ENCODE peak calls at places on chromosomes 5 and 9, in five cellular contexts. E, C, M, G and X are unnamed samples.

GRCh38 chr9:16515879-16516289 is 354.6 kb downstream of the BNC2 start:
- DNase-seq in G (no peak), C (no peak), M (no peak), E (no peak), X (peak)

GRCh38 chr5:167657016-167657415 is 634.4 kb upstream of the WWC1 start:
- DNase-seq in C (no peak), M (no peak), E (no peak), G (no peak), X (no peak)

GRCh38 chr9:113973963-113974413 is 97.9 kb downstream of the ZNF618 start:
- DNase-seq in C (no peak), M (no peak), E (no peak), G (no peak), X (no peak)

GRCh38 chr9:124812401-124813016 is 35.6 kb downstream of the OLFML2A start:
- DNase-seq in M (no peak), G (peak), C (no peak), E (peak), X (peak)

GRCh38 chr5:64767959-64768357 is 533 bp downstream of the SREK1IP1 start:
- DNase-seq in M (peak), E (no peak), G (no peak), C (no peak), X (no peak)

GRCh38 chr5:132054697-132055440 is 5.6 kb upstream of the IL3 start:
- DNase-seq in C (no peak), G (no peak), M (no peak), E (no peak), X (no peak)

GRCh38 chr9:134328841-134329575 is 2.8 kb downstream of the RXRA start:
- DNase-seq in C (no peak), E (peak), G (peak), M (peak), X (no peak)

GRCh38 chr9:93186151-93186715 is 2.3 kb downstream of the WNK2 start:
- DNase-seq in C (no peak), M (peak), E (no peak), G (no peak), X (no peak)

GRCh38 chr5:98783051-98783649 is 9.7 kb downstream of the RGMB start:
- DNase-seq in C (no peak), G (no peak), M (no peak), E (no peak), X (no peak)

GRCh38 chr5:67306997-67307580 is 110.5 kb upstream of the CD180 start:
- DNase-seq in E (no peak), C (no peak), G (no peak), M (no peak), X (no peak)

GRCh38 chr5:79961731-79962579 is 29.1 kb downstream of the MTX3 start:
- DNase-seq in G (no peak), E (no peak), M (no peak), C (no peak), X (no peak)

GRCh38 chr5:79959407-79959806 is 31.7 kb downstream of the MTX3 start:
- DNase-seq in C (no peak), M (no peak), E (no peak), G (no peak), X (no peak)

GRCh38 chr5:79954620-79955019 is 36.4 kb downstream of the MTX3 start:
- DNase-seq in C (no peak), E (no peak), M (no peak), G (no peak), X (no peak)

GRCh38 chr5:79955496-79956172 is 35.4 kb downstream of the MTX3 start:
- DNase-seq in G (no peak), E (no peak), C (no peak), M (no peak), X (no peak)

GRCh38 chr5:79956173-79956670 is 34.8 kb downstream of the MTX3 start:
- DNase-seq in M (no peak), G (peak), E (no peak), C (no peak), X (peak)
- H3K27ac ChIP-seq in M (no peak), G (no peak), E (no peak), C (no peak), X (no peak)

DNA sequence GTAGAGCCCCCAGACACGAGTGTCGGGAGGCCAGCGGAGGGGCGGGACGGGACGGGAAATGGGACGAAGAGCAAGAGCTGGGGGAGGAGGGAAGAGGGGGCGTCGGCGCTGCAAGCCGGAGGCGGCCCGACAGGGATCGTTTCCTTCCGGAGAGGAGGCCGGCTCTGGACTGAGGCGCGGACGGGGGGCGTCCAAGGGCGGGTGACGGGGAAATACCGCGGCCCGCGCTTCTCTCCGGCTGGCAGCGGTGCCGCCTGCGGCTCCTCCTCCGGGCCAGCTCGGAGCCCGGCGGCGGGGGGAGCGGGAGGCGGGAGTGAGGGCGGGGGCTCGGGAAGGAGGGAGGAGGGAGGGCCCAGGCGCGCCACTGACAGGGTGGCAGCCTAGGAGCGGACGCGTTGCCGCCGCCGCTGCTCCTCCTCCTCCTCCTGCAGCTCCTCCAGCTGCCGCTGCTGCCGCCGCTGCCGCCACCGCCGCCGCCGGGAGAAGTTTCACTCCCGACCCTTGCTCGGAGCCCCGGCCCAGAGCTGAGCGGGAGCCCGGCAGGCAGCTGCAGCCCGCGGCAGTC is at the start of gene CHSY3:
- DNase-seq in E (peak), M (peak), C (peak), G (peak), X (peak)
- H3K4me3 ChIP-seq in E (peak), M (peak), C (peak), G (peak), X (peak)

DNA sequence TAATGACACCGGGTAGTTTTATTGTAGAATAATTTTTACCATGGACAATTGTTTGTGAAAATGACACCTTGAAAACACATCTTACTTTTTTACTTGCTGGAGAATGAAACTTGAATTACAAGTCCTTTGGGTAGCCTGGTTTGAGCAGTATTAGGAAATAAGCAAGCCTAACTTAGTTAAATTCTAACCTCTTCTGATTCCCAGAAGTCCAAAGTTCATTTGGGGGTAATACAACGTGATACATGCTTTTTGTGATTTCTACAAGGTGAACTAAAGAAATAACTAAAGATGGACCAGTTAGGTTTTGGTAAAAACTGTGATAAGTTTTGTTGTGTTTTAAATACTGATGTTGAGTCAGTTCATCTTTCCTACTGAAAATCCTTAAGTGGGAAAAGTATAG is 135.4 kb upstream of the DMRT1 start:
- DNase-seq in M (no peak), E (no peak), G (no peak), C (no peak), X (no peak)
- H3K27ac ChIP-seq in M (peak), E (peak), G (peak), C (peak), X (peak)

GRCh38 chr9:17580119-17580518 is 1.3 kb downstream of the SH3GL2 start:
- DNase-seq in G (no peak), C (no peak), E (no peak), M (no peak), X (no peak)

GRCh38 chr9:17574342-17574741 is 4.5 kb upstream of the SH3GL2 start:
- DNase-seq in G (no peak), C (no peak), E (no peak), M (no peak), X (no peak)

GRCh38 chr9:17578911-17579793 is at the start of gene SH3GL2:
- DNase-seq in C (no peak), M (peak), G (no peak), E (no peak), X (no peak)

DNA sequence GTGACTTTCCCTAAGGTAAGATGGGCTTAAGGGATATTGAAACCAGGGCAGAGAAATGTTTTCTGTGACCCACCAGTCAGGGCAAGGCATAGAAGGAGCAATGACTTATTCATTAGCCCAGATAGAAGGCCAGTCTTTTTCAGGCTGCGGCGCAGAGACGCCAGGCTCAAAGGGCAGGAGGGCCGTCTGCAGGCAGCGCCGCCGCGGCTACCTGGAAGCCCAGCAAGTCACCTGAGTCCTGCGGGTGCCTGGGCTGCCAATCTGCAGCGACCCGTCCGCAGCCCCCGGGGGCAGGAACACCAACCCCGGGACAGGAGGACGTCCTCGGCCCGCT is 322 bp upstream of the SH3GL2 start:
- DNase-seq in C (no peak), E (no peak), M (no peak), G (no peak), X (no peak)
- H3K4me3 ChIP-seq in C (peak), E (peak), M (no peak), G (no peak), X (peak)

GRCh38 chr5:154654484-154655375 is 100.4 kb upstream of the LARP1 start:
- DNase-seq in C (no peak), E (no peak), M (no peak), G (no peak), X (no peak)
- H3K27ac ChIP-seq in C (no peak), E (peak), M (peak), G (no peak), X (no peak)

DNA sequence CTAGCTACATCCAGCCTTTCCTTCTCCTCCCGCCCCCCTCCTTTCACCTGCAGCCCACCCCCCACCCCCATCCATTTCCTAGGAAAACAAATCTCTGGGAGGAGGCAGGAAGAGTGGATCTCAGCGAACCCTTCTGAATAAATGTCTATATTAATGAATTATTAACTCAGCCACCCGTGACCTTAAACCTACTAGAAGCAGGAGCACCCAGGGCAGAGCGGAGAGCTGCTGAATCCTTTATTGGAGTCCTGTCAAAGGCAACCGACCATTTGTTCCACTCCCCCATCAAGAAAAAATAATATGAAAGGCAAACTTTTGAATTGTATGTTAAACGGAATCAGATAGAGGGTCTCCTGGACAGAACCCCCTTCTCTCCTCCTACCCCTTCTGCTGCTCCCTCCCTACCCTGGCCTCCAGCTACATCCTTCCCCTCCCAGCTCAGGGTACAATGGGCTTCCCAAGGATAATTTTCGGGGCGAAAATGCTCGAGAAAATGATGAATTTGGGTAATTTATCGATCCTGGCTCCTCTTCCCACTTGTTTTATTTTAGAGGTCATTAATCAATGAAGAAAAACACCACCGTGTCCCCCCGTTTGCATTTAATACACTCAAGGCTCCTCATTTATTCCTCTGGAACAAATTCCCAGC is 3.3 kb upstream of the PRDM6 start:
- DNase-seq in M (no peak), C (no peak), G (no peak), E (no peak), X (no peak)
- H3K4me3 ChIP-seq in M (no peak), C (no peak), G (no peak), E (no peak), X (no peak)

GRCh38 chr9:14231196-14231990 is 82.5 kb downstream of the NFIB start:
- DNase-seq in G (no peak), C (no peak), E (no peak), M (no peak), X (no peak)

GRCh38 chr9:14228602-14229001 is 85.3 kb downstream of the NFIB start:
- DNase-seq in G (no peak), C (no peak), M (no peak), E (no peak), X (no peak)

GRCh38 chr9:14222149-14222835 is 91.6 kb downstream of the NFIB start:
- DNase-seq in C (no peak), E (no peak), G (peak), M (no peak), X (no peak)

GRCh38 chr9:14223081-14223480 is 90.9 kb downstream of the NFIB start:
- DNase-seq in C (no peak), E (no peak), G (no peak), M (no peak), X (no peak)

DNA sequence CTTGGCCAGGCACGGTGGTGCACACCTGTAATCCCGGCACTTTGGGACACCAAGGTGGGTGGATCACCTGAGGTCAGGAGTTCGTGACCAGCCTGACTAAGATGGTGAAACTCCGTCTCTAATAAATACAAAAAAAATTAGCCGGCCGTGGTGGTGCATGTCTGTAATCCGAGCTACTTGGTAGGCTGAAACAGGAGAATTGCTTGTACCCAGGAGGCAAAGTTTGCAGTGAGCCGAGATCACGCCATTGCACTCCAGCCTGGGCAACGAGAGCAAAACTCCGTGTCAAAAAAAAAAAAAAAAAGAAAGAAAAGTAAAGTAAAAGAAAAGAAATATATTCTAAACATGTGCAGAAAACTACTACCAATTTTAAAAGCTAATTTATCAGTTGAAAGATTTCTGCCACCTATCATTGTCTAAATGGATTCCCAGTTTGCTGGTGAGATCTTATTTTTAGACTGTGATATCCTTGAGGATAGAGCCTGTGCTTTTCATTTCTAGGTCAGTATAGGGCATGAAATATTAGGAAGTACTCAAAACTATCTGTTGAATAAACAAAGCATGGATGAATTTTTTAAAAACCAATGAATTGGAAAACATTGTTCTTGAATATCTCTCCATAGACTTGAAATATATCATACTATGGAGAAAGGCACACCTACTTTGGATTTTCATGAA is 86.9 kb downstream of the NFIB start:
- DNase-seq in G (no peak), C (no peak), M (no peak), E (no peak), X (no peak)
- H3K27ac ChIP-seq in G (no peak), C (no peak), M (no peak), E (peak), X (no peak)

DNA sequence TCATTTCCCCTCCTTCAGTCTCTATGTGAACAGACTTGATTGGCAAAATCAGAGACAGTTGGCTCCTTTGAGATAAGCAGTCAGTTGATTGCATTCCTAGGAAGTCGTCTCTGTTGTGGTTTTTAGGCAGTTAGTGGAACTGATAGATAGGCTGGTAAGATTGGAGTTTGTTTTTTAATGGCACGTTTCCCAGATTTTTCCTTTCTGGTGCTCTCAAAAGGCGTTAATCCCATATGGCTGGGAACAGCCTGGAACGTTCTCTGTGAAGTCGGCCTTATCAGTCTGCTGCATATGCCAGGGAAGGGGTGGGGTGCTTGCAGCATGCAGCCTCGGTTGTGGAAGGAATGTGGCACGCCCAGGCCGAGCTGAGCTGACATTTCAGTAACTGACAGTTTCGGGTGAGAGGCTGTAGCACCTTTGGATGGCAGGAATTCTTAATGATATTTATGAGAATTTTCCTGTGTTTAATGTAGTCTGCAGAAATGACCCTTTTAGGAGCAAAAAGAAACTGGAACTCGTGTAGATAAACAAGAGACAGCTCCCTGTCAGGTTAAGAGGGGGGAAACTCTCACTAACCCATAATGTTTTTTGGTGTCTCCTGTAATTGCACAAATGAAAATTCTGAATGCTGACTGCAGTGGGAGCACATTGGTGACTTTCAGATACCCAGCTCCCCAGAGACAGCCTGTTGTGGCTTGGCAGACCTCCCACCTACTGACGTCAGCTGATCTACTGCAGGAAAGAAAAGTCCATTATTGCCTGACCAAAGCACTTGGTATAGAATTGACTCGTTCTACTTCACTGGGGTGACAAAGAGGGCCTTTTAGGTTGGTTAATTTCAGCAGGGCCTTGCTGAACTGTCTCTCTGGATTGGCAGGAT is 6.3 kb downstream of the SPTAN1 start:
- DNase-seq in E (peak), M (peak), C (peak), G (peak), X (peak)
- H3K4me3 ChIP-seq in E (peak), M (no peak), C (peak), G (no peak), X (peak)

GRCh38 chr9:133134419-133135190 is 13.6 kb upstream of the RALGDS start:
- DNase-seq in G (no peak), C (no peak), E (no peak), M (no peak), X (no peak)
- H3K27ac ChIP-seq in G (peak), C (peak), E (peak), M (peak), X (peak)